ENCODE peak calls at places on chromosomes 13 and 19, in ten cellular contexts. G is cardiac muscle cell; J is GM20000; C is naive thymus-derived CD4-positive, alpha-beta T cell; H is germinal center; F is activated T-cell treated with anti-CD3 and anti-CD28 coated beads for 1 hour; P is stimulated activated CD8-positive, alpha-beta memory T cell treated with anti-CD3 and anti-CD28 coated beads, Interleukin-7, amount 100 ng/mL, for 48 hours; Y is GM10248; D is HS-27A; T is uterus. Z is an unnamed sample.

GRCh38 chr13:32191452-32191998 is 123.6 kb downstream of the ZAR1L start:
- DNase-seq in G (no peak), J (no peak), C (no peak), H (no peak), F (no peak), P (no peak), Y (no peak), D (no peak), T (no peak), Z (no peak)

GRCh38 chr13:29319451-29319850 is 276.0 kb downstream of the SLC7A1 start:
- DNase-seq in G (peak; percentile 16), J (no peak), C (no peak), H (no peak), F (no peak), P (no peak), Y (no peak), D (no peak), T (no peak), Z (no peak)

GRCh38 chr19:20787766-20788165 is 11.7 kb downstream of the ZNF66 start:
- DNase-seq in G (no peak), J (no peak), C (no peak), H (no peak), F (no peak), P (no peak), Y (no peak), D (no peak), T (no peak), Z (no peak)

GRCh38 chr19:38655148-38655824 is 7.8 kb downstream of the ACTN4 start:
- DNase-seq in G (no peak), J (peak; percentile 56), C (no peak), H (no peak), F (no peak), P (peak; percentile 26), Y (peak; percentile 48), D (no peak), T (no peak), Z (no peak)

GRCh38 chr13:60090579-60090978 is 73.1 kb downstream of the DIAPH3 start:
- DNase-seq in G (no peak), J (no peak), C (no peak), H (no peak), F (no peak), P (no peak), Y (no peak), D (no peak), T (no peak), Z (no peak)

GRCh38 chr13:41179593-41180250 is 14.6 kb downstream of the KBTBD7 start:
- DNase-seq in G (no peak), J (no peak), C (no peak), H (no peak), F (no peak), P (no peak), Y (no peak), D (no peak), T (no peak), Z (no peak)

GRCh38 chr19:10402441-10403038 is 802 bp downstream of the CDC37 start:
- DNase-seq in G (no peak), J (no peak), C (no peak), H (no peak), F (no peak), P (no peak), Y (no peak), D (peak; percentile 30), T (peak; percentile 55), Z (no peak)

GRCh38 chr13:94139393-94139995 is 340.0 kb downstream of the DCT start:
- DNase-seq in G (no peak), J (no peak), C (no peak), H (no peak), F (no peak), P (no peak), Y (no peak), D (no peak), T (no peak), Z (no peak)

GRCh38 chr19:6378036-6378435 is 2.3 kb upstream of the PSPN start:
- DNase-seq in G (no peak), J (no peak), C (no peak), H (no peak), F (no peak), P (no peak), Y (no peak), D (no peak), T (peak; percentile 59), Z (no peak)

GRCh38 chr13:21971662-21972635 is 301.1 kb downstream of the FGF9 start:
- DNase-seq in G (no peak), J (no peak), C (no peak), H (no peak), F (no peak), P (no peak), Y (no peak), D (no peak), T (no peak), Z (no peak)

GRCh38 chr19:47865166-47865565 is 6.1 kb downstream of the TPRX2 start:
- DNase-seq in G (no peak), J (no peak), C (no peak), H (no peak), F (no peak), P (no peak), Y (no peak), D (no peak), T (no peak), Z (no peak)

GRCh38 chr13:67574320-67575233 is 344.4 kb upstream of the PCDH9 start:
- DNase-seq in G (peak; percentile 15), J (no peak), C (no peak), H (no peak), F (no peak), P (no peak), Y (no peak), D (no peak), T (no peak), Z (no peak)

GRCh38 chr13:98890186-98890585 is 87.7 kb downstream of the DOCK9 start:
- DNase-seq in G (no peak), J (no peak), C (no peak), H (no peak), F (no peak), P (no peak), Y (no peak), D (no peak), T (peak; percentile 53), Z (no peak)

GRCh38 chr19:1221141-1221903 is 15.7 kb downstream of the STK11 start:
- DNase-seq in G (no peak), J (no peak), C (no peak), H (no peak), F (no peak), P (no peak), Y (no peak), D (no peak), T (peak; percentile 48), Z (peak; percentile 78)

GRCh38 chr13:22740264-22740663 is 440.5 kb upstream of the SGCG start:
- DNase-seq in G (peak; percentile 15), J (no peak), C (no peak), H (no peak), F (no peak), P (no peak), Y (no peak), D (no peak), T (no peak), Z (peak; percentile 15)

GRCh38 chr13:41458187-41458938 is 1.0 kb downstream of the RGCC start:
- DNase-seq in G (peak; percentile 45), J (peak; percentile 53), C (peak; percentile 67), H (peak; percentile 31), F (peak; percentile 35), P (no peak), Y (peak; percentile 35), D (no peak), T (no peak), Z (peak; percentile 11)

GRCh38 chr13:31719214-31719613 is 20.1 kb upstream of the RXFP2 start:
- DNase-seq in G (no peak), J (no peak), C (no peak), H (no peak), F (no peak), P (no peak), Y (no peak), D (no peak), T (no peak), Z (no peak)

GRCh38 chr19:37867831-37868230 is 38.6 kb downstream of the WDR87 start:
- DNase-seq in G (no peak), J (no peak), C (no peak), H (no peak), F (no peak), P (no peak), Y (no peak), D (no peak), T (no peak), Z (no peak)

GRCh38 chr19:48470856-48471255 is 1.7 kb downstream of the CYTH2 start:
- DNase-seq in G (no peak), J (no peak), C (no peak), H (no peak), F (no peak), P (no peak), Y (no peak), D (no peak), T (no peak), Z (no peak)

GRCh38 chr19:36771275-36772231 is 1.1 kb downstream of the ZNF850 start:
- DNase-seq in G (peak; percentile 97), J (peak; percentile 64), C (peak; percentile 1), H (peak; percentile 55), F (no peak), P (no peak), Y (peak; percentile 59), D (peak; percentile 58), T (peak; percentile 79), Z (no peak)

GRCh38 chr13:103952183-103952582 is 886.0 kb upstream of the SLC10A2 start:
- DNase-seq in G (no peak), J (no peak), C (no peak), H (no peak), F (no peak), P (no peak), Y (no peak), D (no peak), T (no peak), Z (no peak)

GRCh38 chr19:4597975-4598671 is 38.6 kb upstream of the SEMA6B start:
- DNase-seq in G (peak; percentile 92), J (peak; percentile 88), C (peak; percentile 44), H (peak; percentile 79), F (peak; percentile 25), P (no peak), Y (peak; percentile 88), D (no peak), T (peak; percentile 33), Z (peak; percentile 82)

GRCh38 chr13:102138635-102139225 is 263.1 kb downstream of the FGF14 start:
- DNase-seq in G (no peak), J (no peak), C (no peak), H (no peak), F (no peak), P (no peak), Y (no peak), D (no peak), T (no peak), Z (no peak)

GRCh38 chr19:38444026-38444425 is 10.5 kb downstream of the RYR1 start:
- DNase-seq in G (no peak), J (no peak), C (no peak), H (no peak), F (no peak), P (no peak), Y (no peak), D (no peak), T (no peak), Z (no peak)

GRCh38 chr19:15187026-15188007 is 13.5 kb downstream of the NOTCH3 start:
- DNase-seq in G (no peak), J (no peak), C (no peak), H (no peak), F (no peak), P (no peak), Y (no peak), D (no peak), T (no peak), Z (no peak)

GRCh38 chr19:52735734-52736133 is 890 bp upstream of the ZNF611 start:
- DNase-seq in G (peak; percentile 60), J (no peak), C (no peak), H (no peak), F (no peak), P (no peak), Y (no peak), D (no peak), T (peak; percentile 82), Z (peak; percentile 95)

GRCh38 chr19:56080669-56081401 is 40.3 kb downstream of the ZNF787 start:
- DNase-seq in G (peak; percentile 73), J (peak; percentile 92), C (peak; percentile 47), H (peak; percentile 92), F (peak; percentile 60), P (peak; percentile 35), Y (peak; percentile 91), D (no peak), T (peak; percentile 45), Z (peak; percentile 90)

GRCh38 chr13:71860547-71861131 is 6.4 kb downstream of the DACH1 start:
- DNase-seq in G (no peak), J (no peak), C (no peak), H (no peak), F (no peak), P (no peak), Y (no peak), D (no peak), T (no peak), Z (no peak)